ENCODE peak calls at places on chromosomes 6 and 20, in five cellular contexts. S, F, K, A and H are unnamed samples.

GRCh38 chr20:33684533-33685327 is 1.5 kb downstream of the E2F1 start:
- DNase-seq in K (no peak), A (peak; percentile 84), S (no peak), F (no peak), H (no peak)

GRCh38 chr6:73606428-73606827 is 47.4 kb downstream of the SLC17A5 start:
- DNase-seq in K (no peak), A (no peak), F (no peak), S (no peak), H (no peak)

GRCh38 chr20:1721687-1722512 is 64.3 kb upstream of the SIRPG start:
- DNase-seq in S (peak; percentile 90), F (no peak), K (no peak), A (no peak), H (no peak)

GRCh38 chr6:124795879-124796838 is 166.1 kb upstream of the RNF217 start:
- DNase-seq in S (peak; percentile 7), A (peak; percentile 73), K (no peak), F (no peak), H (no peak)

GRCh38 chr6:170031684-170032121 is 259.2 kb downstream of the DLL1 start:
- DNase-seq in A (no peak), F (peak; percentile 42), S (no peak), K (peak; percentile 25), H (no peak)

GRCh38 chr6:4350571-4351505 is 215.5 kb upstream of the ECI2 start:
- DNase-seq in K (no peak), F (no peak), S (no peak), A (no peak), H (no peak)

GRCh38 chr6:2188397-2188796 is 57.0 kb downstream of the GMDS start:
- DNase-seq in F (no peak), A (no peak), K (no peak), S (no peak), H (no peak)

GRCh38 chr20:43017241-43018030 is 172.3 kb downstream of the PTPRT start:
- DNase-seq in K (no peak), F (no peak), A (no peak), S (no peak), H (no peak)

GRCh38 chr6:167906899-167907298 is 80.2 kb downstream of the AFDN start:
- DNase-seq in A (peak; percentile 37), K (peak; percentile 86), F (peak; percentile 53), S (no peak), H (no peak)

GRCh38 chr6:56357616-56358373 is 110.4 kb upstream of the COL21A1 start:
- DNase-seq in S (no peak), A (no peak), K (no peak), F (no peak), H (no peak)

GRCh38 chr6:35484921-35485392 is 11.9 kb downstream of the TEAD3 start:
- DNase-seq in K (no peak), S (no peak), F (no peak), A (no peak), H (no peak)

GRCh38 chr20:2301164-2301622 is 5.4 kb downstream of the TGM3 start:
- DNase-seq in K (no peak), A (no peak), S (no peak), F (peak; percentile 80), H (no peak)

GRCh38 chr20:15862178-15862577 is 711.1 kb downstream of the KIF16B start:
- DNase-seq in A (no peak), K (no peak), F (no peak), S (no peak), H (no peak)

GRCh38 chr20:18543216-18543615 is 24.0 kb upstream of the SMIM26 start:
- DNase-seq in K (no peak), S (no peak), A (no peak), F (no peak), H (no peak)

GRCh38 chr6:85015396-85015990 is 251.1 kb upstream of the TBX18 start:
- DNase-seq in S (peak; percentile 57), F (peak; percentile 60), A (peak; percentile 85), K (peak; percentile 31), H (no peak)

GRCh38 chr6:106750146-106750900 is 120.9 kb downstream of the QRSL1 start:
- DNase-seq in S (no peak), A (no peak), K (no peak), F (no peak), H (no peak)

DNA sequence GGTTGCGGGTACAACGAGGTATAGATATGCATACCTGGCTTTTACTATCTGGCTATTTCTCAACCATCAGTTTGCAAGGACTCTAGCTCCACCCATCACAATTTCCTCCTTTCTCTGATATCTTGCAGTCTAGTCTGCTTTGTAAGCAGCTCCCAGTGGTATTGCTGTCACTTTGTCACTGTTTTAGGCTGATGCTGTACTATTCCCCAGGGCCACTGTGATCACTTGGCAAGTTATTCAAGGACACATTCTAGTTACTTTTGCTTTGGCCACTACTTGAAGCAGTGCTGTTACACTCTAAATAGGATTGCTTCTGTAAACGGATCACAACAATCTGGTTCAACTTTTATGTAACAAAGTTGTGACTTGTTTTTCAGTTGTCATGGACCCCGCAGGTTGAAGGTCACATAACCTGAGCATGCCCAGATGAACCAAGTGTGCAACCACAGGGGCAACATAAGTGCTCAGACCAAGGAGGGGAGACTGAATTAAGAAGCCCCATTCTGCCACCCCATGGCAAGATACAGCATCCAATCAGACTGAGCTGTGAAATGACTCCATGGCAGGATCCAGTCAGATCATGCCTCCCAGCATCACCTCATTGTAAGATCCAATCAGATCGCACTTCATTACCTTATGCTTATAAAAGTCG is 588.3 kb upstream of the CITED2 start:
- DNase-seq in S (no peak), A (no peak), K (no peak), F (no peak), H (no peak)
- H3K27ac ChIP-seq in S (no peak overlapping the region), A (no peak overlapping the region), K (no peak overlapping the region), F (no peak overlapping the region), H (no peak overlapping the region)

GRCh38 chr6:7568021-7568420 is 22.0 kb upstream of the SNRNP48 start:
- DNase-seq in S (no peak), A (no peak), F (no peak), K (no peak), H (no peak)

GRCh38 chr6:7566617-7567173 is 23.3 kb upstream of the SNRNP48 start:
- DNase-seq in F (no peak), A (no peak), S (no peak), K (no peak), H (no peak)

GRCh38 chr6:7569082-7569481 is 20.9 kb upstream of the SNRNP48 start:
- DNase-seq in K (no peak), S (no peak), F (no peak), A (no peak), H (no peak)

GRCh38 chr6:7562769-7563168 is 21.3 kb downstream of the DSP start:
- DNase-seq in K (no peak), A (no peak), F (no peak), S (no peak), H (no peak)

DNA sequence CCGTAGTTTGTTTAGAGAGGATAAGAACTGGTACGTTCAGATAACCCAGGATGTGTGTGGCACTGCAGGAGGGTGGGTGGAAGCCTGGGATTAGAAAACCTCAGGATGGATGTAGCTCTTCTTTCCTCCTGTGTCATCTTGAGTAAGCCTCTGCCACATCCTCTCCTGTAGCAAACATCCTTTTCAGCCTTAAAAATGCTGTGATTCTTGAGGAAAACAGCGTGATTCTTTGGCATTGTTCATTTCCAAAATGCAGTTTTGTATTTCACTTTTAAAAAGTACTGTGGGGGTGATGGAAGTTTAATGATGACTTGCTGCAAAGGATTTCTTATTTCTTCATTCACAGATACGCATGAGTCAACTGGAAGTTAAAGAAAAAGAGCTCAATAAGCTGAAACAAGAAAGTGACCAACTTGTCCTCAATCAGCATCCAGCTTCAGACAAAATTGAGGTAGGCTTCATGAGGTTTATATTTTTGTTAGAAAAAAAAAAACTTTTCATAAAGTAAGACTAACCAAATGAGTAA is 23.9 kb upstream of the SNRNP48 start:
- DNase-seq in F (no peak), K (no peak), A (no peak), S (no peak), H (no peak)
- H3K36me3 ChIP-seq in F (peaks cover 5% of the 10 kb centered on the region), K (peaks cover 69% of the 10 kb centered on the region), A (no peaks in the 10 kb centered on the region), S (peaks cover 22% of the 10 kb centered on the region), H (no peaks in the 10 kb centered on the region)

GRCh38 chr20:63653041-63653973 is at the start of gene STMN3:
- DNase-seq in A (peak; percentile 98), S (peak; percentile 71), K (peak; percentile 84), F (peak; percentile 87), H (peak; percentile 59)

GRCh38 chr20:63648895-63649589 is 4.2 kb downstream of the STMN3 start:
- DNase-seq in A (no peak), F (no peak), K (no peak), S (no peak), H (no peak)

GRCh38 chr20:63653974-63654680 is 903 bp upstream of the STMN3 start:
- DNase-seq in S (no peak), F (no peak), A (no peak), K (no peak), H (no peak)

GRCh38 chr20:63652192-63652980 is 838 bp downstream of the STMN3 start:
- DNase-seq in S (no peak), F (peak; percentile 48), A (peak; percentile 67), K (no peak), H (peak; percentile 62)

GRCh38 chr20:63651942-63652191 is 1.4 kb downstream of the STMN3 start:
- DNase-seq in S (no peak), F (no peak), K (no peak), A (no peak), H (no peak)
- H3K27ac ChIP-seq in S (no peak overlapping the region), F (no peak overlapping the region), K (peak overlapping the region; percentile 50), A (no peak overlapping the region), H (no peak overlapping the region)

GRCh38 chr6:100420711-100421110 is 44.0 kb downstream of the SIM1 start:
- DNase-seq in S (peak; percentile 29), F (no peak), A (peak; percentile 68), K (no peak), H (no peak)
- H3K36me3 ChIP-seq in S (no peaks in the 10 kb centered on the region), F (no peaks in the 10 kb centered on the region), A (no peaks in the 10 kb centered on the region), K (no peaks in the 10 kb centered on the region), H (no peaks in the 10 kb centered on the region)

DNA sequence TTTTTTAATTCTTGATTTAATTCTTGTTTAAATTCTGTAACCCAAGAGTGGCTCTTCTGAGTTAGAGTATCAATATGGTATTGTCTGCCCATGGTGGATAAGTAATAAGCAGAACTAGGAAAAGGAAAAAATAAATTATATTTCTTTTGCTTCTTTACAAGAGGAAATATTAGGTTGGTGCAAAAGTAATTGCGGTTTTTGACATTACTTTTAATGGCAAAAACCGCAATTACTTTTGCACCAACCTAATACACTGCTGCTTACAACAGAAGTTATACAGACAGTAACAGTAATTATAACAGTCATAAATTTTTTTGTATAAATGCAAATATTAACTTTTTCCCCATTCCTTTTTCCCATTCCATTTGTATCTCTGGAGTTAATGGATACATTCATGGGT is 65.6 kb downstream of the HS3ST5 start:
- DNase-seq in A (no peak), K (no peak), S (no peak), F (no peak), H (no peak)
- H3K27ac ChIP-seq in A (no peak overlapping the region), K (no peak overlapping the region), S (no peak overlapping the region), F (no peak overlapping the region), H (no peak overlapping the region)

GRCh38 chr20:44203161-44203560 is 7.4 kb downstream of the OSER1 start:
- DNase-seq in A (no peak), F (no peak), K (no peak), S (no peak), H (no peak)
- H3K36me3 ChIP-seq in A (peaks cover 5% of the 10 kb centered on the region), F (peaks cover 75% of the 10 kb centered on the region), K (peaks cover 66% of the 10 kb centered on the region), S (peaks cover 5% of the 10 kb centered on the region), H (peaks cover 42% of the 10 kb centered on the region)